ENCODE peak calls at places on chromosomes 1 and 21, in five cellular contexts. K, D, I, A and R are unnamed samples.

GRCh38 chr1:207284209-207284892 is 37.1 kb upstream of the CD55 start:
- DNase-seq in K (no peak), D (no peak), I (no peak), A (no peak), R (no peak)

GRCh38 chr21:41761211-41762181 is 5.4 kb downstream of the RIPK4 start:
- DNase-seq in K (peak), D (no peak), I (no peak), A (no peak), R (peak)

GRCh38 chr1:92975551-92976232 is 14.4 kb upstream of the DIPK1A start:
- DNase-seq in K (no peak), D (no peak), I (no peak), A (no peak), R (no peak)

GRCh38 chr1:8370046-8370881 is 52.4 kb downstream of the SLC45A1 start:
- DNase-seq in K (peak), D (no peak), I (no peak), A (no peak), R (peak)

GRCh38 chr21:35020902-35021301 is 28.2 kb downstream of the RUNX1 start:
- DNase-seq in K (peak), D (peak), I (no peak), A (no peak), R (peak)

GRCh38 chr1:24903955-24904730 is 25.9 kb downstream of the RUNX3 start:
- DNase-seq in K (no peak), D (no peak), I (no peak), A (no peak), R (peak)

GRCh38 chr1:78145105-78145580 is 99.4 kb downstream of the GIPC2 start:
- DNase-seq in K (peak), D (peak), I (peak), A (peak), R (no peak)

GRCh38 chr1:153217212-153217611 is at the start of gene PRR9:
- DNase-seq in K (no peak), D (no peak), I (no peak), A (no peak), R (no peak)

GRCh38 chr1:79386730-79387129 is 380.2 kb upstream of the ADGRL4 start:
- DNase-seq in K (no peak), D (no peak), I (no peak), A (no peak), R (no peak)

GRCh38 chr1:115505157-115505571 is 136.6 kb upstream of the VANGL1 start:
- DNase-seq in K (no peak), D (peak), I (no peak), A (no peak), R (no peak)

GRCh38 chr1:46400398-46400797 is 6.3 kb downstream of the FAAH start:
- DNase-seq in K (no peak), D (no peak), I (no peak), A (no peak), R (no peak)